ENCODE peak calls at places on chromosomes 7 and 10, in four cellular contexts. L, B, A and Y are unnamed samples.

GRCh38 chr10:43931308-43931930 is 282.7 kb upstream of the ZNF32 start:
- DNase-seq in L (peak; percentile 95), B (no peak), A (no peak), Y (peak; percentile 87)

GRCh38 chr10:70943806-70944466 is 55.6 kb upstream of the PCBD1 start:
- DNase-seq in L (no peak), B (no peak), A (no peak), Y (no peak)

GRCh38 chr7:112086496-112087254 is 119.5 kb downstream of the DOCK4 start:
- DNase-seq in L (no peak), B (no peak), A (no peak), Y (no peak)

GRCh38 chr7:38451840-38452239 is 178.4 kb upstream of the TARP start:
- DNase-seq in L (peak; percentile 44), B (no peak), A (no peak), Y (peak; percentile 50)

GRCh38 chr10:10605551-10606081 is 412.1 kb upstream of the CELF2 start:
- DNase-seq in L (peak; percentile 72), B (no peak), A (no peak), Y (peak; percentile 32)

GRCh38 chr7:1677206-1678069 is 7.4 kb downstream of the ELFN1 start:
- DNase-seq in L (no peak), B (no peak), A (no peak), Y (no peak)

GRCh38 chr10:132972986-132973902 is 30.9 kb upstream of the CFAP46 start:
- DNase-seq in L (no peak), B (no peak), A (no peak), Y (no peak)

GRCh38 chr7:16564909-16565426 is 38.3 kb downstream of the LRRC72 start:
- DNase-seq in L (peak; percentile 54), B (no peak), A (peak; percentile 36), Y (peak; percentile 34)

GRCh38 chr10:109277456-109277855 is 645.9 kb downstream of the XPNPEP1 start:
- DNase-seq in L (peak; percentile 62), B (no peak), A (no peak), Y (no peak)